ENCODE peak calls at places on chromosomes 3 and 15, in ten cellular contexts. L is SW480, F is endothelial cell, N is GM20000, G is choroid plexus epithelial cell, C is body of pancreas, V is NAMALWA, D is COR-L47, W is NCI-H748 treated with DMSO at 0.1 percent for 48 hours, Y is heart right ventricle. M is an unnamed sample.

GRCh38 chr15:35393403-35393802 is 152.6 kb downstream of the DPH6 start:
- DNase-seq in L (no peak), F (no peak), N (no peak), G (no peak), C (no peak), V (no peak), D (no peak), W (no peak), Y (no peak), M (no peak)

GRCh38 chr15:85555875-85556617 is 175.6 kb downstream of the AKAP13 start:
- DNase-seq in L (no peak), F (no peak), N (no peak), G (no peak), C (no peak), V (no peak), D (no peak), W (no peak), Y (no peak), M (no peak)

GRCh38 chr15:66165856-66166255 is 87.7 kb downstream of the MEGF11 start:
- DNase-seq in L (no peak), F (no peak), N (no peak), G (no peak), C (no peak), V (no peak), D (peak), W (no peak), Y (no peak), M (no peak)

GRCh38 chr3:108153451-108153981 is 62.7 kb upstream of the CD47 start:
- DNase-seq in L (peak), F (peak), N (peak), G (peak), C (peak), V (peak), D (peak), W (peak), Y (no peak), M (peak)

GRCh38 chr15:41838400-41838897 is at the start of gene PLA2G4B:
- DNase-seq in L (peak), F (no peak), N (no peak), G (no peak), C (peak), V (no peak), D (no peak), W (no peak), Y (no peak), M (no peak)

GRCh38 chr15:22963546-22964125 is 16.5 kb downstream of the CYFIP1 start:
- DNase-seq in L (no peak), F (no peak), N (no peak), G (no peak), C (no peak), V (no peak), D (no peak), W (no peak), Y (no peak), M (no peak)

GRCh38 chr3:188326111-188326510 is 172.2 kb downstream of the LPP start:
- DNase-seq in L (no peak), F (no peak), N (no peak), G (peak), C (no peak), V (no peak), D (no peak), W (no peak), Y (no peak), M (no peak)

GRCh38 chr3:198062068-198062465 is 102.0 kb downstream of the LMLN start:
- DNase-seq in L (no peak), F (no peak), N (no peak), G (peak), C (no peak), V (no peak), D (no peak), W (no peak), Y (no peak), M (no peak)

GRCh38 chr3:57179580-57180410 is 14.6 kb upstream of the IL17RD start:
- DNase-seq in L (peak), F (no peak), N (peak), G (peak), C (no peak), V (peak), D (no peak), W (peak), Y (no peak), M (peak)

GRCh38 chr3:65729553-65729952 is 309.2 kb downstream of the MAGI1 start:
- DNase-seq in L (no peak), F (no peak), N (no peak), G (peak), C (no peak), V (no peak), D (no peak), W (no peak), Y (no peak), M (no peak)

GRCh38 chr15:48842501-48842900 is 31.6 kb upstream of the CEP152 start:
- DNase-seq in L (no peak), F (no peak), N (no peak), G (no peak), C (no peak), V (no peak), D (peak), W (no peak), Y (no peak), M (peak)

GRCh38 chr15:25718597-25718996 is 144.5 kb downstream of the ATP10A start:
- DNase-seq in L (no peak), F (no peak), N (no peak), G (no peak), C (no peak), V (no peak), D (no peak), W (no peak), Y (no peak), M (no peak)

GRCh38 chr3:43789028-43789427 is 98.3 kb downstream of the ABHD5 start:
- DNase-seq in L (no peak), F (no peak), N (no peak), G (no peak), C (no peak), V (no peak), D (no peak), W (no peak), Y (no peak), M (no peak)

GRCh38 chr3:194730369-194730768 is 44.7 kb downstream of the FAM43A start:
- DNase-seq in L (peak), F (no peak), N (no peak), G (no peak), C (peak), V (peak), D (peak), W (peak), Y (no peak), M (peak)

GRCh38 chr3:184066211-184066610 is 13.4 kb downstream of the HTR3C start:
- DNase-seq in L (no peak), F (no peak), N (no peak), G (no peak), C (no peak), V (no peak), D (no peak), W (no peak), Y (no peak), M (no peak)

GRCh38 chr15:39338251-39338650 is 242.6 kb upstream of the THBS1 start:
- DNase-seq in L (no peak), F (no peak), N (no peak), G (no peak), C (no peak), V (no peak), D (no peak), W (no peak), Y (no peak), M (no peak)

GRCh38 chr3:52873433-52874159 is 23.8 kb downstream of the STIMATE start:
- DNase-seq in L (no peak), F (no peak), N (no peak), G (peak), C (no peak), V (no peak), D (no peak), W (no peak), Y (no peak), M (no peak)

GRCh38 chr3:122513386-122514122 is 1.2 kb downstream of the KPNA1 start:
- DNase-seq in L (no peak), F (no peak), N (no peak), G (no peak), C (no peak), V (no peak), D (no peak), W (no peak), Y (no peak), M (no peak)

GRCh38 chr15:88900309-88900981 is 5.1 kb upstream of the HAPLN3 start:
- DNase-seq in L (peak), F (no peak), N (no peak), G (peak), C (no peak), V (no peak), D (no peak), W (no peak), Y (no peak), M (no peak)

GRCh38 chr3:189726277-189726676 is 95.1 kb downstream of the TP63 start:
- DNase-seq in L (no peak), F (no peak), N (no peak), G (no peak), C (no peak), V (no peak), D (no peak), W (no peak), Y (no peak), M (no peak)

GRCh38 chr15:84082739-84083138 is 152.8 kb upstream of the GOLGA6L4 start:
- DNase-seq in L (no peak), F (no peak), N (no peak), G (peak), C (no peak), V (no peak), D (no peak), W (no peak), Y (no peak), M (no peak)

GRCh38 chr3:114179575-114179974 is 723 bp upstream of the DRD3 start:
- DNase-seq in L (peak), F (no peak), N (no peak), G (peak), C (no peak), V (peak), D (peak), W (no peak), Y (no peak), M (peak)

GRCh38 chr3:66195347-66195783 is 25.4 kb upstream of the SLC25A26 start:
- DNase-seq in L (peak), F (peak), N (peak), G (peak), C (peak), V (no peak), D (peak), W (peak), Y (peak), M (peak)

GRCh38 chr3:25449857-25450256 is 21.8 kb downstream of the RARB start:
- DNase-seq in L (no peak), F (no peak), N (no peak), G (no peak), C (no peak), V (no peak), D (no peak), W (no peak), Y (no peak), M (no peak)

GRCh38 chr3:13544293-13544831 is 4.6 kb upstream of the FBLN2 start:
- DNase-seq in L (no peak), F (no peak), N (no peak), G (peak), C (no peak), V (no peak), D (no peak), W (no peak), Y (no peak), M (no peak)

GRCh38 chr15:66763186-66764066 is 61.4 kb downstream of the SMAD6 start:
- DNase-seq in L (no peak), F (no peak), N (no peak), G (no peak), C (peak), V (no peak), D (peak), W (no peak), Y (peak), M (no peak)

GRCh38 chr3:160473233-160473632 is 23.6 kb upstream of the TRIM59 start:
- DNase-seq in L (no peak), F (no peak), N (no peak), G (peak), C (no peak), V (no peak), D (no peak), W (no peak), Y (no peak), M (no peak)

GRCh38 chr3:42502429-42503250 is at the start of gene VIPR1:
- DNase-seq in L (peak), F (peak), N (peak), G (peak), C (peak), V (peak), D (peak), W (peak), Y (peak), M (peak)

GRCh38 chr3:18501679-18502343 is 76.7 kb upstream of the SATB1 start:
- DNase-seq in L (no peak), F (no peak), N (no peak), G (no peak), C (no peak), V (no peak), D (no peak), W (no peak), Y (no peak), M (no peak)

GRCh38 chr3:58210761-58211477 is at the start of gene DNASE1L3:
- DNase-seq in L (no peak), F (no peak), N (no peak), G (peak), C (no peak), V (no peak), D (no peak), W (no peak), Y (no peak), M (no peak)

M was measured in NCI-H1105 treated with DMSO at 0.1 percent for 48 hours.